ENCODE peak calls at places on chromosome 22, in five cellular contexts. G is K562, V is A549, I is GM12878, D is HepG2. P is an unnamed sample.

GRCh38 chr22:42064629-42065028 is 6.0 kb downstream of the NAGA start:
- DNase-seq in G (no peak), V (no peak), I (no peak), D (no peak), P (no peak)

GRCh38 chr22:45202333-45203149 is 38.2 kb downstream of the KIAA0930 start:
- DNase-seq in G (no peak), V (no peak), I (no peak), D (no peak), P (no peak)

GRCh38 chr22:46483353-46483752 is 54.1 kb downstream of the CELSR1 start:
- DNase-seq in G (no peak), V (no peak), I (peak; percentile 24), D (no peak), P (no peak)

GRCh38 chr22:33002035-33002434 is 56.1 kb downstream of the SYN3 start:
- DNase-seq in G (no peak), V (no peak), I (no peak), D (no peak), P (no peak)

GRCh38 chr22:22710719-22711531 is 66.5 kb downstream of the GGTLC2 start:
- DNase-seq in G (peak; percentile 100), V (peak; percentile 37), I (no peak), D (peak; percentile 15), P (peak; percentile 83)

GRCh38 chr22:25354456-25354855 is 135.0 kb downstream of the CRYBB2 start:
- DNase-seq in G (no peak), V (no peak), I (no peak), D (no peak), P (no peak)

GRCh38 chr22:41826430-41827383 is 6.2 kb upstream of the SREBF2 start:
- DNase-seq in G (no peak), V (no peak), I (no peak), D (no peak), P (no peak)

GRCh38 chr22:46370584-46371373 is 35.3 kb downstream of the TRMU start:
- DNase-seq in G (no peak), V (no peak), I (no peak), D (peak; percentile 25), P (no peak)

GRCh38 chr22:17990942-17991341 is 33.4 kb downstream of the MICAL3 start:
- DNase-seq in G (no peak), V (no peak), I (no peak), D (no peak), P (no peak)

GRCh38 chr22:19222242-19223005 is 43.9 kb upstream of the SLC25A1 start:
- DNase-seq in G (no peak), V (no peak), I (no peak), D (no peak), P (no peak)

GRCh38 chr22:39384750-39385480 is 14.7 kb upstream of the TAB1 start:
- DNase-seq in G (peak; percentile 26), V (peak; percentile 60), I (no peak), D (peak; percentile 35), P (peak; percentile 72)

GRCh38 chr22:23219787-23220484 is 39.6 kb downstream of the BCR start:
- DNase-seq in G (peak; percentile 90), V (no peak), I (peak; percentile 67), D (no peak), P (no peak)

GRCh38 chr22:42533638-42533977 is 14.0 kb upstream of the RRP7A start:
- DNase-seq in G (no peak), V (no peak), I (no peak), D (no peak), P (no peak)

GRCh38 chr22:43298062-43298801 is 44.9 kb downstream of the SCUBE1 start:
- DNase-seq in G (peak; percentile 19), V (no peak), I (no peak), D (no peak), P (no peak)

GRCh38 chr22:43110927-43111623 is 525 bp downstream of the BIK start:
- DNase-seq in G (peak; percentile 15), V (no peak), I (no peak), D (no peak), P (peak; percentile 45)

GRCh38 chr22:23226497-23226850 is 46.2 kb downstream of the BCR start:
- DNase-seq in G (no peak), V (no peak), I (no peak), D (no peak), P (no peak)

GRCh38 chr22:19603767-19604166 is 79.6 kb upstream of the CLDN5 start:
- DNase-seq in G (peak; percentile 51), V (no peak), I (no peak), D (peak; percentile 79), P (no peak)

GRCh38 chr22:46081036-46081830 is 69.1 kb upstream of the PPARA start:
- DNase-seq in G (no peak), V (no peak), I (no peak), D (no peak), P (peak; percentile 7)

GRCh38 chr22:29202231-29203192 is 3.2 kb upstream of the EMID1 start:
- DNase-seq in G (peak; percentile 36), V (peak; percentile 24), I (peak; percentile 91), D (peak; percentile 38), P (peak; percentile 59)

GRCh38 chr22:18050065-18050464 is 25.7 kb upstream of the MICAL3 start:
- DNase-seq in G (no peak), V (no peak), I (no peak), D (no peak), P (no peak)

GRCh38 chr22:23789638-23790037 is 2.9 kb downstream of the SMARCB1 start:
- DNase-seq in G (no peak), V (no peak), I (no peak), D (peak; percentile 71), P (no peak)

GRCh38 chr22:42484506-42484905 is 35.1 kb downstream of the RRP7A start:
- DNase-seq in G (no peak), V (no peak), I (no peak), D (no peak), P (no peak)

GRCh38 chr22:23204541-23205157 is 24.3 kb downstream of the BCR start:
- DNase-seq in G (no peak), V (no peak), I (no peak), D (no peak), P (no peak)

GRCh38 chr22:41565403-41566054 is 4.7 kb downstream of the CSDC2 start:
- DNase-seq in G (peak; percentile 61), V (peak; percentile 73), I (no peak), D (peak; percentile 55), P (no peak)

GRCh38 chr22:21447694-21448402 is 19.3 kb upstream of the TMEM191C start:
- DNase-seq in G (peak; percentile 79), V (peak; percentile 30), I (no peak), D (no peak), P (peak; percentile 57)

GRCh38 chr22:37138879-37139561 is 10.7 kb downstream of the IL2RB start:
- DNase-seq in G (no peak), V (no peak), I (no peak), D (no peak), P (no peak)

GRCh38 chr22:37135023-37135422 is 14.7 kb downstream of the IL2RB start:
- DNase-seq in G (no peak), V (no peak), I (no peak), D (no peak), P (no peak)

GRCh38 chr22:37137903-37138665 is 11.6 kb downstream of the IL2RB start:
- DNase-seq in G (no peak), V (no peak), I (no peak), D (no peak), P (no peak)

GRCh38 chr22:37139762-37140161 is 10.0 kb downstream of the IL2RB start:
- DNase-seq in G (no peak), V (no peak), I (no peak), D (no peak), P (no peak)

GRCh38 chr22:37137131-37137530 is 12.6 kb downstream of the IL2RB start:
- DNase-seq in G (no peak), V (no peak), I (no peak), D (no peak), P (no peak)
- TF ChIP-seq ESRRA in G (no peak), V (no peak), I (no peak), D (no peak), P (no peak)

GRCh38 chr22:30890689-30891442 is 77.7 kb downstream of the MORC2 start:
- DNase-seq in G (peak; percentile 43), V (peak; percentile 36), I (no peak), D (no peak), P (peak; percentile 76)
- TF ChIP-seq ESRRA in G (no peak), V (no peak), I (no peak), D (no peak), P (no peak)

GRCh38 chr22:48980409-48980808 is 847.3 kb downstream of the BRD1 start:
- DNase-seq in G (no peak), V (no peak), I (no peak), D (no peak), P (no peak)

GRCh38 chr22:48981671-48982070 is 846.0 kb downstream of the BRD1 start:
- DNase-seq in G (no peak), V (no peak), I (no peak), D (no peak), P (no peak)

GRCh38 chr22:48980918-48981317 is 846.8 kb downstream of the BRD1 start:
- DNase-seq in G (no peak), V (no peak), I (no peak), D (no peak), P (no peak)

GRCh38 chr22:48976556-48977535 is 850.8 kb downstream of the BRD1 start:
- DNase-seq in G (no peak), V (no peak), I (no peak), D (peak; percentile 7), P (no peak)

DNA sequence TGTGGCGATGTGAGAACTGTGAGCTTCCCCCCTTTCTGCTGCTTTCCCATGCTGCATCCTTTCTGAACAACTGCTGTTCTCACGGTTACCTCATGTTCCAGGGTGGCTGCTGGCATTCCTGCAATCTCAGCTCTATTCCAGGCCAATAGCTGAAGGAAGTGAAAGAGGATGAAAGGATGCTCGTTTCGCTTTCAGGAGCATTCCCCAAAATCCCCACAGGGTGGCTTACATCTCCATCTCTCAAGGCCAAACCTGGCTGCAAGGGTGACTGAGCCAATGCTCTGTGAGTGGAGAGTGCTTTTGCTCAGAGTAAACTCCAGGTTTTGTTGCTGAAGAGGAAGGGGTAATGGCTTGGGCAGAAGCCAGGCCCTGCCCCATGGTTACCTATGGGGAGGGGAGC is 848.2 kb downstream of the BRD1 start:
- DNase-seq in G (peak; percentile 16), V (peak; percentile 21), I (no peak), D (peak; percentile 18), P (peak; percentile 45)
- TF ChIP-seq ESRRA in G (no peak), V (no peak), I (no peak), D (no peak), P (no peak)

DNA sequence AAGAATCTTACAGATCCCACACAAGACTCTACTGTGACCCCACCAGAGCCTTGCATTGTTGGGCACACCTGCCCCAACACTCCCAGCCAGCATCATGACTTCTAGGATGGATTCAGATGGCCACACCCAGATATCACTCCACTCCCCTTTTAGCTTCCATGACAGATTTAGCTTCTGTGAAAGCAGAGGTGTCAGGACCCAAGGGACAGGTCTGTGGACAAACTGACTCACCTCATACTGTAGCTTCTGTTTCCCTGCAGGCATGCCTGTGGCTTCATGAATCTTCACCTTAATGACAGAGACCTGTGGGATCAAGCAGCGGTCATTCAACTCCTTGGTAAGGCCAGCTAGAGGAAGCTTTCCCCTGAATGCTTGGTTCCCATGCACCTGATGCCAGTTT is 8.5 kb upstream of the TBC1D10A start:
- DNase-seq in G (no peak), V (no peak), I (no peak), D (no peak), P (no peak)
- TF ChIP-seq ESRRA in G (no peak), V (no peak), I (no peak), D (no peak), P (no peak)

P was measured in WTC11.